ENCODE peak calls at places on chromosomes 12 and 14, in four cellular contexts. B, L, E and T are unnamed samples.
A peak's percentile ranks its signal among the peaks of the same experiment; 100 is the strongest.

GRCh38 chr14:33509927-33510535 is 440.8 kb downstream of the EGLN3 start:
- DNase-seq in B (no peak), L (no peak), E (no peak), T (no peak)

GRCh38 chr14:71116206-71117122 is 209.2 kb downstream of the PCNX1 start:
- DNase-seq in B (no peak), L (no peak), E (no peak), T (no peak)

GRCh38 chr12:2884810-2885209 is 5.9 kb upstream of the TULP3 start:
- DNase-seq in B (no peak), L (no peak), E (no peak), T (no peak)

GRCh38 chr12:76866146-76866545 is 12.7 kb downstream of the CSRP2 start:
- DNase-seq in B (no peak), L (no peak), E (no peak), T (no peak)

GRCh38 chr14:99378782-99379214 is 101.9 kb downstream of the SETD3 start:
- DNase-seq in B (no peak), L (no peak), E (no peak), T (no peak)

GRCh38 chr14:100622234-100622633 is 35.0 kb upstream of the BEGAIN start:
- DNase-seq in B (no peak), L (no peak), E (peak; percentile 47), T (peak; percentile 57)

GRCh38 chr14:102957222-102957621 is 34.8 kb downstream of the AMN start:
- DNase-seq in B (no peak), L (no peak), E (no peak), T (no peak)

GRCh38 chr14:99395904-99396530 is 84.6 kb downstream of the SETD3 start:
- DNase-seq in B (no peak), L (no peak), E (no peak), T (no peak)

GRCh38 chr14:103630364-103631108 is 1.5 kb downstream of the KLC1 start:
- DNase-seq in B (peak; percentile 63), L (no peak), E (no peak), T (no peak)

GRCh38 chr12:132111641-132112304 is 32.3 kb downstream of the DDX51 start:
- DNase-seq in B (no peak), L (no peak), E (no peak), T (no peak)

GRCh38 chr14:77752799-77753516 is 8.0 kb downstream of the SNW1 start:
- DNase-seq in B (no peak), L (no peak), E (no peak), T (no peak)

GRCh38 chr14:22547309-22547947 is 41.6 kb downstream of the DAD1 start:
- DNase-seq in B (no peak), L (no peak), E (peak; percentile 57), T (no peak)

GRCh38 chr12:11812558-11813421 is 163.3 kb downstream of the ETV6 start:
- DNase-seq in B (peak; percentile 87), L (peak; percentile 32), E (peak; percentile 57), T (peak; percentile 76)

GRCh38 chr12:55037349-55037748 is 17.6 kb downstream of the NEUROD4 start:
- DNase-seq in B (no peak), L (no peak), E (no peak), T (no peak)

GRCh38 chr12:42473130-42473529 is 116.4 kb downstream of the PRICKLE1 start:
- DNase-seq in B (no peak), L (no peak), E (no peak), T (no peak)

GRCh38 chr14:67276131-67276530 is 34.9 kb downstream of the PALS1 start:
- DNase-seq in B (no peak), L (no peak), E (no peak), T (no peak)

GRCh38 chr14:94382684-94383663 is 5.4 kb downstream of the SERPINA1 start:
- DNase-seq in B (no peak), L (no peak), E (no peak), T (no peak)

GRCh38 chr14:100692859-100693558 is 33.7 kb upstream of the DLK1 start:
- DNase-seq in B (peak; percentile 56), L (no peak), E (no peak), T (no peak)

GRCh38 chr12:123126294-123127144 is 24.4 kb downstream of the PITPNM2 start:
- DNase-seq in B (peak; percentile 91), L (no peak), E (no peak), T (peak; percentile 79)

GRCh38 chr12:25591132-25591531 is 38.0 kb upstream of the LMNTD1 start:
- DNase-seq in B (no peak), L (no peak), E (no peak), T (no peak)

GRCh38 chr14:24398943-24399801 is at the start of gene NYNRIN:
- DNase-seq in B (no peak), L (peak; percentile 30), E (peak; percentile 82), T (peak; percentile 88)

GRCh38 chr12:21527451-21528180 is 1.5 kb downstream of the SPX start:
- DNase-seq in B (peak; percentile 15), L (peak; percentile 54), E (peak; percentile 78), T (peak; percentile 85)

GRCh38 chr12:40735551-40736230 is 43.5 kb downstream of the CNTN1 start:
- DNase-seq in B (no peak), L (no peak), E (no peak), T (no peak)

GRCh38 chr12:24668563-24668962 is 280.3 kb downstream of the BCAT1 start:
- DNase-seq in B (no peak), L (no peak), E (no peak), T (no peak)

GRCh38 chr14:54465654-54466053 is 23.1 kb downstream of the GMFB start:
- DNase-seq in B (no peak), L (no peak), E (no peak), T (no peak)

GRCh38 chr14:55518391-55518790 is 61.6 kb upstream of the KTN1 start:
- DNase-seq in B (no peak), L (no peak), E (no peak), T (no peak)

GRCh38 chr14:105864116-105864515 is 337.7 kb downstream of the TMEM121 start:
- DNase-seq in B (no peak), L (no peak), E (no peak), T (no peak)

GRCh38 chr14:57820581-57820980 is 45.3 kb downstream of the SLC35F4 start:
- DNase-seq in B (no peak), L (no peak), E (no peak), T (no peak)

GRCh38 chr14:53953828-53954550 is 2.6 kb downstream of the BMP4 start:
- DNase-seq in B (no peak), L (no peak), E (peak; percentile 64), T (peak; percentile 88)

GRCh38 chr12:93116632-93117031 is 187.5 kb upstream of the EEA1 start:
- DNase-seq in B (no peak), L (no peak), E (no peak), T (no peak)

GRCh38 chr12:117387832-117388231 is 26.4 kb upstream of the NOS1 start:
- DNase-seq in B (no peak), L (no peak), E (no peak), T (no peak)

GRCh38 chr14:90424686-90425255 is 27.9 kb downstream of the CALM1 start:
- DNase-seq in B (no peak), L (no peak), E (no peak), T (no peak)

GRCh38 chr12:8088574-8088973 is 6.5 kb downstream of the NECAP1 start:
- DNase-seq in B (no peak), L (no peak), E (no peak), T (no peak)

GRCh38 chr14:67934087-67934486 is 114.5 kb downstream of the RAD51B start:
- DNase-seq in B (peak; percentile 61), L (no peak), E (no peak), T (no peak)